ENCODE peak calls at places on chromosomes 6 and 20, in seven cellular contexts. One of them, this sample, is unnamed. For H3K4me1, the result is how much of the 10 kb centered on the place peaks cover.

GRCh38 chr6:71012871-71013456 is 56.1 kb upstream of the B3GAT2 start:
- DNase-seq in spleen: no peak
- DNase-seq in PC-9: no peak
- DNase-seq in psoas muscle: no peak
- DNase-seq in breast epithelium: no peak
- DNase-seq in thyroid gland: no peak
- DNase-seq in HepG2: peak
- DNase-seq in this sample: peak

GRCh38 chr6:95723638-95724037 is 146.3 kb downstream of the MANEA start:
- DNase-seq in spleen: no peak
- DNase-seq in PC-9: no peak
- DNase-seq in psoas muscle: no peak
- DNase-seq in breast epithelium: no peak
- DNase-seq in thyroid gland: no peak
- DNase-seq in HepG2: no peak
- DNase-seq in this sample: no peak

GRCh38 chr6:93418113-93418447 is 1.3 kb downstream of the EPHA7 start:
- DNase-seq in spleen: no peak
- DNase-seq in PC-9: no peak
- DNase-seq in psoas muscle: no peak
- DNase-seq in breast epithelium: no peak
- DNase-seq in thyroid gland: no peak
- DNase-seq in HepG2: no peak
- DNase-seq in this sample: no peak

GRCh38 chr6:121791396-121792315 is 356.2 kb downstream of the GJA1 start:
- DNase-seq in spleen: no peak
- DNase-seq in PC-9: no peak
- DNase-seq in psoas muscle: no peak
- DNase-seq in breast epithelium: no peak
- DNase-seq in thyroid gland: no peak
- DNase-seq in HepG2: no peak
- DNase-seq in this sample: no peak

GRCh38 chr20:44615876-44616603 is 33.7 kb downstream of the PKIG start:
- DNase-seq in spleen: peak
- DNase-seq in PC-9: no peak
- DNase-seq in psoas muscle: peak
- DNase-seq in breast epithelium: no peak
- DNase-seq in thyroid gland: no peak
- DNase-seq in HepG2: no peak
- DNase-seq in this sample: no peak

GRCh38 chr6:20236344-20236743 is 24.1 kb upstream of the MBOAT1 start:
- DNase-seq in spleen: no peak
- DNase-seq in PC-9: no peak
- DNase-seq in psoas muscle: no peak
- DNase-seq in breast epithelium: no peak
- DNase-seq in thyroid gland: no peak
- DNase-seq in HepG2: no peak
- DNase-seq in this sample: no peak

GRCh38 chr6:73203098-73203497 is 22.2 kb downstream of the KHDC1L start:
- DNase-seq in spleen: no peak
- DNase-seq in PC-9: no peak
- DNase-seq in psoas muscle: no peak
- DNase-seq in breast epithelium: no peak
- DNase-seq in thyroid gland: no peak
- DNase-seq in HepG2: no peak
- DNase-seq in this sample: no peak

GRCh38 chr6:66699385-66699784 is 992.4 kb upstream of the EYS start:
- DNase-seq in spleen: no peak
- DNase-seq in PC-9: no peak
- DNase-seq in psoas muscle: no peak
- DNase-seq in breast epithelium: no peak
- DNase-seq in thyroid gland: no peak
- DNase-seq in HepG2: no peak
- DNase-seq in this sample: no peak

GRCh38 chr6:16669227-16669626 is 92.0 kb downstream of the ATXN1 start:
- DNase-seq in spleen: no peak
- DNase-seq in PC-9: peak
- DNase-seq in psoas muscle: no peak
- DNase-seq in breast epithelium: no peak
- DNase-seq in thyroid gland: no peak
- DNase-seq in HepG2: peak
- DNase-seq in this sample: no peak

GRCh38 chr20:32326507-32326851 is 31.7 kb upstream of the ASXL1 start:
- DNase-seq in spleen: no peak
- DNase-seq in PC-9: no peak
- DNase-seq in psoas muscle: no peak
- DNase-seq in breast epithelium: no peak
- DNase-seq in thyroid gland: no peak
- DNase-seq in HepG2: peak
- DNase-seq in this sample: no peak

GRCh38 chr6:29647927-29648642 is 8.8 kb upstream of the MOG start:
- DNase-seq in spleen: no peak
- DNase-seq in PC-9: peak
- DNase-seq in psoas muscle: no peak
- DNase-seq in breast epithelium: no peak
- DNase-seq in thyroid gland: no peak
- DNase-seq in HepG2: peak
- DNase-seq in this sample: no peak

GRCh38 chr20:53557157-53557556 is 36.5 kb downstream of the ZNF217 start:
- DNase-seq in spleen: no peak
- DNase-seq in PC-9: no peak
- DNase-seq in psoas muscle: no peak
- DNase-seq in breast epithelium: no peak
- DNase-seq in thyroid gland: no peak
- DNase-seq in HepG2: no peak
- DNase-seq in this sample: no peak

GRCh38 chr6:126631343-126631742 is 291.4 kb downstream of the CENPW start:
- DNase-seq in spleen: no peak
- DNase-seq in PC-9: no peak
- DNase-seq in psoas muscle: no peak
- DNase-seq in breast epithelium: no peak
- DNase-seq in thyroid gland: no peak
- DNase-seq in HepG2: no peak
- DNase-seq in this sample: no peak

GRCh38 chr20:24066075-24066700 is 77.6 kb upstream of the GGTLC1 start:
- DNase-seq in spleen: no peak
- DNase-seq in PC-9: no peak
- DNase-seq in psoas muscle: no peak
- DNase-seq in breast epithelium: no peak
- DNase-seq in thyroid gland: no peak
- DNase-seq in HepG2: no peak
- DNase-seq in this sample: no peak

GRCh38 chr6:41718828-41719227 is 16.6 kb downstream of the TFEB start:
- DNase-seq in spleen: no peak
- DNase-seq in PC-9: no peak
- DNase-seq in psoas muscle: no peak
- DNase-seq in breast epithelium: no peak
- DNase-seq in thyroid gland: no peak
- DNase-seq in HepG2: no peak
- DNase-seq in this sample: no peak
- H3K4me1 ChIP-seq in spleen: half or more
- H3K4me1 ChIP-seq in PC-9: under half
- H3K4me1 ChIP-seq in psoas muscle: half or more
- H3K4me1 ChIP-seq in breast epithelium: under half
- H3K4me1 ChIP-seq in thyroid gland: half or more
- H3K4me1 ChIP-seq in HepG2: under half
- H3K4me1 ChIP-seq in this sample: under half

GRCh38 chr6:24313477-24314141 is 44.2 kb downstream of the DCDC2 start:
- DNase-seq in spleen: no peak
- DNase-seq in PC-9: peak
- DNase-seq in psoas muscle: no peak
- DNase-seq in breast epithelium: no peak
- DNase-seq in thyroid gland: peak
- DNase-seq in HepG2: peak
- DNase-seq in this sample: peak
- H3K4me3 ChIP-seq in spleen: no peak
- H3K4me3 ChIP-seq in PC-9: peak
- H3K4me3 ChIP-seq in psoas muscle: no peak
- H3K4me3 ChIP-seq in breast epithelium: no peak
- H3K4me3 ChIP-seq in thyroid gland: no peak
- H3K4me3 ChIP-seq in HepG2: peak
- H3K4me3 ChIP-seq in this sample: no peak

GRCh38 chr6:170480045-170480714 is 72.9 kb downstream of the PSMB1 start:
- DNase-seq in spleen: no peak
- DNase-seq in PC-9: no peak
- DNase-seq in psoas muscle: no peak
- DNase-seq in breast epithelium: no peak
- DNase-seq in thyroid gland: peak
- DNase-seq in HepG2: no peak
- DNase-seq in this sample: peak
- TF ChIP-seq CTCF in spleen: no peak
- TF ChIP-seq CTCF in PC-9: no peak
- TF ChIP-seq CTCF in psoas muscle: no peak
- TF ChIP-seq CTCF in breast epithelium: no peak
- TF ChIP-seq CTCF in thyroid gland: no peak
- TF ChIP-seq CTCF in HepG2: peak
- TF ChIP-seq CTCF in this sample: no peak

DNA sequence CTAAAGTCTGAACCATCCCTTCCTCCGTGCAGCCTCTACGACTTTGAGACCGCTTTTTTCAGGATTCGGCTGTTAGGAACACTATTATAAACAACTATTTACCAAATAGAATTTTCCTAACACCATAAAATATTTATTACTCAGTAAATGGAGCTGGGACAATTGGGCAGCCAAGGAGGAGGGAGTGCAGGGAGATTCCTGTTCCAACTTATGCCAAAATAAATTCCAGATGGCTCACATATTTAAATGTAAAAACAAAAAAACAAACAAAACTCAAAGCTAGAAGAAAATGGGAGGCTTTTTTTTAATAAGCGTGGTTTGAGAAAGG is 48.1 kb downstream of the TCP11 start:
- DNase-seq in spleen: no peak
- DNase-seq in PC-9: no peak
- DNase-seq in psoas muscle: no peak
- DNase-seq in breast epithelium: no peak
- DNase-seq in thyroid gland: no peak
- DNase-seq in HepG2: no peak
- DNase-seq in this sample: no peak
- H3K4me1 ChIP-seq in spleen: under half
- H3K4me1 ChIP-seq in PC-9: under half
- H3K4me1 ChIP-seq in psoas muscle: under half
- H3K4me1 ChIP-seq in breast epithelium: under half
- H3K4me1 ChIP-seq in thyroid gland: under half
- H3K4me1 ChIP-seq in HepG2: under half
- H3K4me1 ChIP-seq in this sample: under half

GRCh38 chr6:84639396-84639795 is 125.0 kb downstream of the TBX18 start:
- DNase-seq in spleen: no peak
- DNase-seq in PC-9: no peak
- DNase-seq in psoas muscle: no peak
- DNase-seq in breast epithelium: no peak
- DNase-seq in thyroid gland: no peak
- DNase-seq in HepG2: no peak
- DNase-seq in this sample: no peak
- H3K4me3 ChIP-seq in spleen: no peak
- H3K4me3 ChIP-seq in PC-9: no peak
- H3K4me3 ChIP-seq in psoas muscle: no peak
- H3K4me3 ChIP-seq in breast epithelium: no peak
- H3K4me3 ChIP-seq in thyroid gland: no peak
- H3K4me3 ChIP-seq in HepG2: no peak
- H3K4me3 ChIP-seq in this sample: no peak

DNA sequence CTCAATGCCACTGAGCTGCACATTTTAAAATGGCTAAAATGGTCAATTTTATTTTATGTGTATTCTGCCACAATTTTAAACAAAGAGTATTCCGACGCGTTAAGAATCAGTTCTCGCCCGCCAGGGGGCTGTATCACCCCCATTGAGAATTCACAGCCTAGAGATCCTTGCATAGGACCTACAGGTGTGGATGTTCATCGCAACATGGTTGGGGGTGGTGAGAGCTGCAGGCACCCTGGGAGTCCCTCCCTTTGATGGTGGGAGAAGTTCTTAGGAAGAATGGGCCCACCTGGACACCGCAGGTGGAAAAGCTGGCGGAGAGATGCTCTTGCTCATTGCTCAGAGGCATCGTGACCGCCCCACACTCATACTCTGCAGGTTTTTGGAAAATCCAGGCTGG is 63.5 kb downstream of the SLC2A10 start:
- DNase-seq in spleen: no peak
- DNase-seq in PC-9: no peak
- DNase-seq in psoas muscle: no peak
- DNase-seq in breast epithelium: no peak
- DNase-seq in thyroid gland: no peak
- DNase-seq in HepG2: peak
- DNase-seq in this sample: no peak
- TF ChIP-seq CTCF in spleen: no peak
- TF ChIP-seq CTCF in PC-9: peak
- TF ChIP-seq CTCF in psoas muscle: no peak
- TF ChIP-seq CTCF in breast epithelium: no peak
- TF ChIP-seq CTCF in thyroid gland: no peak
- TF ChIP-seq CTCF in HepG2: peak
- TF ChIP-seq CTCF in this sample: no peak

GRCh38 chr20:17844133-17844429 is 124.5 kb downstream of the SNX5 start:
- DNase-seq in spleen: no peak
- DNase-seq in PC-9: no peak
- DNase-seq in psoas muscle: no peak
- DNase-seq in breast epithelium: no peak
- DNase-seq in thyroid gland: no peak
- DNase-seq in HepG2: no peak
- DNase-seq in this sample: no peak

GRCh38 chr20:17848249-17848648 is 120.3 kb downstream of the SNX5 start:
- DNase-seq in spleen: no peak
- DNase-seq in PC-9: no peak
- DNase-seq in psoas muscle: no peak
- DNase-seq in breast epithelium: no peak
- DNase-seq in thyroid gland: no peak
- DNase-seq in HepG2: no peak
- DNase-seq in this sample: no peak

GRCh38 chr20:17843246-17844132 is 125.1 kb downstream of the SNX5 start:
- DNase-seq in spleen: no peak
- DNase-seq in PC-9: no peak
- DNase-seq in psoas muscle: peak
- DNase-seq in breast epithelium: no peak
- DNase-seq in thyroid gland: peak
- DNase-seq in HepG2: no peak
- DNase-seq in this sample: peak

GRCh38 chr20:17844549-17845298 is 123.9 kb downstream of the SNX5 start:
- DNase-seq in spleen: no peak
- DNase-seq in PC-9: no peak
- DNase-seq in psoas muscle: no peak
- DNase-seq in breast epithelium: no peak
- DNase-seq in thyroid gland: no peak
- DNase-seq in HepG2: no peak
- DNase-seq in this sample: no peak

GRCh38 chr20:17845701-17846475 is 122.7 kb downstream of the SNX5 start:
- DNase-seq in spleen: no peak
- DNase-seq in PC-9: no peak
- DNase-seq in psoas muscle: no peak
- DNase-seq in breast epithelium: no peak
- DNase-seq in thyroid gland: no peak
- DNase-seq in HepG2: peak
- DNase-seq in this sample: no peak
- H3K4me1 ChIP-seq in spleen: half or more
- H3K4me1 ChIP-seq in PC-9: under half
- H3K4me1 ChIP-seq in psoas muscle: under half
- H3K4me1 ChIP-seq in breast epithelium: under half
- H3K4me1 ChIP-seq in thyroid gland: half or more
- H3K4me1 ChIP-seq in HepG2: half or more
- H3K4me1 ChIP-seq in this sample: under half

This sample was measured in body of pancreas.